ENCODE peak calls at places on chromosomes 7 and 10, in five cellular contexts. Y is PC-3, X is heart right ventricle, R is uterus, S is foreskin melanocyte. I is an unnamed sample.
A peak's percentile ranks its signal among the peaks of the same experiment; 100 is the strongest.

GRCh38 chr7:2266911-2267310 is 24.9 kb downstream of the NUDT1 start:
- DNase-seq in S (peak; percentile 70), Y (peak; percentile 83), R (no peak), X (no peak), I (no peak)

GRCh38 chr10:79046326-79046725 is 22.4 kb upstream of the ZMIZ1 start:
- DNase-seq in X (no peak), S (no peak), R (peak; percentile 1), Y (no peak), I (no peak)

GRCh38 chr10:74500806-74501205 is 325.6 kb upstream of the KAT6B start:
- DNase-seq in Y (peak; percentile 46), X (no peak), R (no peak), S (peak; percentile 12), I (no peak)

GRCh38 chr7:22147113-22147512 is 201.4 kb upstream of the CDCA7L start:
- DNase-seq in X (no peak), Y (no peak), S (no peak), R (peak; percentile 22), I (no peak)

GRCh38 chr10:124347956-124348355 is 70.8 kb downstream of the OAT start:
- DNase-seq in R (no peak), X (no peak), S (no peak), Y (no peak), I (no peak)

GRCh38 chr7:156907656-156908055 is 14.7 kb upstream of the LMBR1 start:
- DNase-seq in S (no peak), R (no peak), Y (no peak), X (no peak), I (no peak)

GRCh38 chr10:113177936-113178335 is 227.9 kb downstream of the TCF7L2 start:
- DNase-seq in S (no peak), X (no peak), Y (no peak), R (no peak), I (no peak)

GRCh38 chr10:34526186-34526585 is 288.9 kb downstream of the PARD3 start:
- DNase-seq in X (no peak), Y (peak; percentile 99), R (no peak), S (no peak), I (no peak)

GRCh38 chr10:19819419-19820033 is 3.3 kb downstream of the PLXDC2 start:
- DNase-seq in R (no peak), Y (peak; percentile 71), S (peak; percentile 32), X (no peak), I (no peak)

GRCh38 chr10:117762126-117762818 is 219.7 kb downstream of the EMX2 start:
- DNase-seq in Y (no peak), S (no peak), R (no peak), X (no peak), I (peak; percentile 52)

GRCh38 chr10:127292888-127293287 is 96.5 kb upstream of the INSYN2A start:
- DNase-seq in S (no peak), X (no peak), Y (no peak), R (no peak), I (no peak)

GRCh38 chr10:24360286-24361127 is 151.6 kb downstream of the KIAA1217 start:
- DNase-seq in Y (peak; percentile 77), S (peak; percentile 40), X (peak; percentile 62), R (peak; percentile 40), I (peak; percentile 71)

GRCh38 chr7:25117226-25118047 is 7.6 kb downstream of the CYCS start:
- DNase-seq in S (no peak), X (no peak), R (no peak), Y (no peak), I (no peak)

GRCh38 chr10:104117839-104118323 is 4.1 kb upstream of the SFR1 start:
- DNase-seq in S (no peak), Y (peak; percentile 94), X (no peak), R (no peak), I (no peak)

GRCh38 chr10:10780746-10781145 is 236.9 kb upstream of the CELF2 start:
- DNase-seq in S (no peak), Y (no peak), X (no peak), R (no peak), I (no peak)

GRCh38 chr7:982511-983181 is at the start of gene CYP2W1:
- DNase-seq in X (no peak), S (no peak), Y (no peak), R (no peak), I (no peak)

GRCh38 chr10:8911032-8911431 is 856.5 kb downstream of the GATA3 start:
- DNase-seq in S (no peak), R (no peak), Y (no peak), X (no peak), I (no peak)

GRCh38 chr10:31099664-31100063 is 68.0 kb upstream of the ZNF438 start:
- DNase-seq in S (no peak), X (no peak), R (no peak), Y (peak; percentile 94), I (no peak)

GRCh38 chr7:21996641-21997040 is 50.9 kb upstream of the CDCA7L start:
- DNase-seq in S (no peak), Y (peak; percentile 21), X (no peak), R (no peak), I (no peak)

GRCh38 chr10:126250527-126251310 is 137.6 kb downstream of the ADAM12 start:
- DNase-seq in S (no peak), R (no peak), Y (no peak), X (no peak), I (no peak)

GRCh38 chr10:111267673-111268072 is 190.8 kb downstream of the ADRA2A start:
- DNase-seq in S (no peak), R (no peak), X (no peak), Y (no peak), I (no peak)

GRCh38 chr10:100104300-100104699 is 22.6 kb upstream of the CPN1 start:
- DNase-seq in Y (no peak), S (no peak), R (no peak), X (no peak), I (no peak)

GRCh38 chr10:56895306-56895705 is 534.2 kb upstream of the ZWINT start:
- DNase-seq in S (peak; percentile 53), R (no peak), Y (no peak), X (no peak), I (no peak)

GRCh38 chr7:139118803-139119485 is 9.4 kb upstream of the ZC3HAV1 start:
- DNase-seq in S (no peak), R (no peak), X (no peak), Y (no peak), I (no peak)

GRCh38 chr7:45252248-45252647 is 94.7 kb downstream of the RAMP3 start:
- DNase-seq in Y (no peak), S (no peak), R (no peak), X (no peak), I (no peak)

GRCh38 chr10:117360016-117360415 is 15.2 kb downstream of the PDZD8 start:
- DNase-seq in S (no peak), X (no peak), Y (peak; percentile 44), R (no peak), I (no peak)

GRCh38 chr7:81865754-81866153 is 95.9 kb upstream of the HGF start:
- DNase-seq in S (no peak), Y (no peak), X (no peak), R (no peak), I (no peak)

GRCh38 chr7:132072165-132072564 is 504.1 kb downstream of the PLXNA4 start:
- DNase-seq in Y (no peak), R (no peak), S (no peak), X (no peak), I (peak; percentile 26)

GRCh38 chr10:117860823-117861222 is 185.9 kb downstream of the RAB11FIP2 start:
- DNase-seq in Y (peak; percentile 46), S (peak; percentile 16), R (no peak), X (no peak), I (no peak)

GRCh38 chr10:15898046-15898445 is 37.7 kb upstream of the MINDY3 start:
- DNase-seq in R (no peak), Y (peak; percentile 46), S (peak; percentile 19), X (no peak), I (no peak)

GRCh38 chr7:30186725-30187124 is 51.9 kb downstream of the MTURN start:
- DNase-seq in Y (no peak), X (no peak), S (no peak), R (no peak), I (no peak)

GRCh38 chr10:85105614-85106013 is 777.2 kb downstream of the CCSER2 start:
- DNase-seq in S (no peak), R (no peak), Y (no peak), X (no peak), I (no peak)

GRCh38 chr10:2958659-2959058 is 108.7 kb upstream of the PFKP start:
- DNase-seq in R (no peak), X (no peak), Y (no peak), S (no peak), I (no peak)

GRCh38 chr7:11833431-11833830 is 1.4 kb upstream of the THSD7A start:
- DNase-seq in X (no peak), Y (no peak), S (no peak), R (no peak), I (no peak)

GRCh38 chr7:45236666-45237065 is 79.1 kb downstream of the RAMP3 start:
- DNase-seq in Y (no peak), X (no peak), R (no peak), S (no peak), I (peak; percentile 7)

GRCh38 chr10:6578221-6579192 is 1.6 kb downstream of the PRKCQ start:
- DNase-seq in Y (no peak), X (no peak), R (no peak), S (no peak), I (no peak)

GRCh38 chr7:45035909-45036308 is 35.9 kb downstream of the CCM2 start:
- DNase-seq in Y (no peak), X (no peak), S (no peak), R (no peak), I (no peak)

GRCh38 chr10:127968027-127968441 is 61.1 kb downstream of the PTPRE start:
- DNase-seq in R (no peak), X (no peak), S (no peak), Y (no peak), I (no peak)

GRCh38 chr7:80428161-80429054 is 83.5 kb downstream of the GNAT3 start:
- DNase-seq in R (no peak), Y (peak; percentile 73), S (peak; percentile 68), X (no peak), I (no peak)

I was measured in right atrium auricular region.